ENCODE peak calls at places on chromosomes 6 and 20, in four cellular contexts. T is sigmoid colon, S is stomach, Z is foreskin keratinocyte. I is an unnamed sample.

GRCh38 chr6:57173886-57174510 is 1.9 kb downstream of the BAG2 start:
- DNase-seq in T (no peak), S (no peak), Z (peak), I (no peak)

GRCh38 chr6:46490425-46491200 is 636 bp downstream of the RCAN2 start:
- DNase-seq in T (peak), S (peak), Z (no peak), I (no peak)

GRCh38 chr6:154164397-154164796 is 125.4 kb downstream of the OPRM1 start:
- DNase-seq in S (no peak), Z (no peak), T (peak), I (no peak)

GRCh38 chr6:49551126-49551865 is 828 bp downstream of the C6orf141 start:
- DNase-seq in T (no peak), S (no peak), Z (no peak), I (no peak)

GRCh38 chr6:158037021-158037420 is 55.4 kb downstream of the SYNJ2 start:
- DNase-seq in T (peak), S (no peak), Z (no peak), I (peak)

GRCh38 chr6:151229401-151230276 is 10.1 kb upstream of the AKAP12 start:
- DNase-seq in T (no peak), S (no peak), Z (no peak), I (no peak)

GRCh38 chr6:154605207-154605877 is 94.9 kb upstream of the CNKSR3 start:
- DNase-seq in Z (no peak), S (no peak), T (no peak), I (no peak)

GRCh38 chr6:7139835-7140470 is 32.2 kb downstream of the RREB1 start:
- DNase-seq in S (no peak), T (no peak), Z (no peak), I (no peak)

GRCh38 chr6:73579851-73580246 is 59.0 kb upstream of the EEF1A1 start:
- DNase-seq in Z (no peak), T (no peak), S (peak), I (no peak)

GRCh38 chr6:158905277-158905676 is 86.1 kb upstream of the EZR start:
- DNase-seq in T (no peak), S (no peak), Z (no peak), I (no peak)

GRCh38 chr6:12890171-12890790 is 173.7 kb downstream of the PHACTR1 start:
- DNase-seq in Z (no peak), T (no peak), S (no peak), I (no peak)

GRCh38 chr6:45212976-45213375 is 115.2 kb upstream of the RUNX2 start:
- DNase-seq in T (no peak), Z (no peak), S (no peak), I (no peak)

GRCh38 chr6:43737272-43738081 is 32.5 kb upstream of the VEGFA start:
- DNase-seq in S (no peak), Z (peak), T (peak), I (no peak)

DNA sequence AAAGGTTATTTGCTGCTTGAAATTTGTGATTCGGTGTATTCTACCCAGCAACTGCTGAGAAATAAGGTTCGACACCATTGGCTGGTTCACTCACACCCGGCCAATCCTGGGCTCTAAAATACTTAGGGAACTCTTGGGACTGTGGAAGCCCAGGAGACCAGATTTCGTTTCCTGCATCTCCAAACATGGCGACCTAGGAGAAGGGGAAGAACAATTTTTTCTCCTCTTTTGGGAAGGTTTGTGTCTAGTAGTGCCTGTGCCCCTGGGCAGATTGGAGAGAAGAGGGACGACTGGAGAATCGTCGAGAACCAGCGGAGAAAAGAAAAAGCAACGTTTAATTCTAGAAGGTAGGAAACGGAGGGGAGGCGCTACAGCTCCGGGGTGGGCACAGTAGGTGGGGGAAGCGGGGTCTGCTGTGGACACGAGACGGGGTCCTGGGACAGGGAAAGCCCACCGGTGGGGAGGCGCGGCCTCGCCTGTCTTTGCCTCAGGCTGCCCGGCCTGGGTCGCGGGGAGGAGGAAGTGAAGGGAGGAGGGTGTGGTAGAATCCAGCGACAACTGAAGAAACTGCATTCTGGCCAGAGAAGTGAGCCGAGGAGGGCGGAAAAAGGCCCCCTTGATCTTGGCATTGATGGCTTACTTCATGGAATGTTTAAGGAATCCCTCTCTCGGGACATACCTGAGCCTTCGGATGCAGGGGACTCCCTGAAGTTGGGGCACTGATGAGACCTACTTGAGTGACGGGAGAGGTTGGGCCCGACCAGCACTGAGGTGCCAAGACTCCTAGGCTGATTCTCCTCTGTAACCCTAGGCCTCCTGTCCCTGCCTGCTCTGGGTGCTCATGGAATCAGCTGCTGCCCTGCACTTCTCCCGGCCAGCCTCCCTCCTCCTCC is at the start of gene BTN2A1:
- DNase-seq in T (peak), S (peak), Z (peak), I (no peak)
- TF ChIP-seq CTCF in T (no peak), S (no peak), Z (peak), I (peak)

GRCh38 chr6:108168501-108168979 is 2.7 kb downstream of the NR2E1 start:
- DNase-seq in Z (no peak), T (no peak), S (peak), I (no peak)
- TF ChIP-seq CTCF in Z (peak), T (no peak), S (no peak), I (peak)

DNA sequence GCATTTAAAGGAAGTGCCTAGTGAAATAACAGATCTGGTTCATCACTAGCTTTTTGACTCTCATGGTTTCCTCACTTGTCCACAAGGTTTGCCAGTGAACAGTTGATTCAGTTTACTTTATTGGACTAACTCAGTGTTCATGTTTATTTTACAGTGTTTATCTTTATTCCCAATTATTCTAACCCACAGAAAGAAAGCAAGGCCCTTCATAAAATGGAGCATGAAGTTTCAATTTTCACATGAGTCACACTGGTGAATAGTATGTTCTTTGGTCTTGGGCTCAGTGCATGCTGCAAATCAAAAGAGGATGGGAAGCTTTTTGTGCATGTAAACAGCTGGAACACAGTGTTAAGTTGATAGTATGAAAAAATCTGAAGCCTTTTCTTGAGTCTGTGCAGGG is 217.6 kb upstream of the HDDC2 start:
- DNase-seq in T (no peak), Z (no peak), S (no peak), I (no peak)
- TF ChIP-seq CTCF in T (no peak), Z (no peak), S (no peak), I (no peak)

GRCh38 chr6:16518265-16518664 is 243.0 kb downstream of the ATXN1 start:
- DNase-seq in Z (no peak), S (no peak), T (no peak), I (no peak)
- TF ChIP-seq CTCF in Z (no peak), S (no peak), T (no peak), I (no peak)

DNA sequence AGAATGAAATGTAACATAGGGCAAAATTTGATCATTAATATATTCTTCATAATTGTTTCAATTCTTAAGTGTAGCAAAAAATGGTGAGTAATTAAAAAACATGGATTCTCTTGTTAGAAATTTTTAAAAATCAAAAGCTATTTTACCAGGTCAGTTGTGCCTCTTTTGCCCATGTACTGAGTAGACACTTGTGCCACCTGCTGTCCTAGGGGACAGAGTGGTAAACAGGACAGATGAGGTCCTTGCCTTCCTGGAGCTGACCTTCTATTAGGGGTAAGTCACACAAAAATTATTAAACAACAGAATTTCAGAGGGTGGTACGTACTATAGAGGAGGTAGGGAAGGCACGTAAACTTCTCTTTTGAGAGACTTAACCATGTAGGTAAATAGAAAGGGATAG is 6.5 kb downstream of the RNF24 start:
- DNase-seq in T (no peak), S (no peak), Z (no peak), I (no peak)
- TF ChIP-seq CTCF in T (no peak), S (no peak), Z (no peak), I (no peak)

GRCh38 chr6:107611060-107611824 is 121.3 kb downstream of the SOBP start:
- DNase-seq in S (no peak), Z (no peak), T (no peak), I (no peak)
- TF ChIP-seq CTCF in S (no peak), Z (no peak), T (no peak), I (peak)

GRCh38 chr6:18684343-18684742 is 297.2 kb downstream of the RNF144B start:
- DNase-seq in S (no peak), Z (no peak), T (no peak), I (no peak)

GRCh38 chr6:18681828-18682503 is 294.8 kb downstream of the RNF144B start:
- DNase-seq in S (no peak), T (no peak), Z (no peak), I (no peak)

DNA sequence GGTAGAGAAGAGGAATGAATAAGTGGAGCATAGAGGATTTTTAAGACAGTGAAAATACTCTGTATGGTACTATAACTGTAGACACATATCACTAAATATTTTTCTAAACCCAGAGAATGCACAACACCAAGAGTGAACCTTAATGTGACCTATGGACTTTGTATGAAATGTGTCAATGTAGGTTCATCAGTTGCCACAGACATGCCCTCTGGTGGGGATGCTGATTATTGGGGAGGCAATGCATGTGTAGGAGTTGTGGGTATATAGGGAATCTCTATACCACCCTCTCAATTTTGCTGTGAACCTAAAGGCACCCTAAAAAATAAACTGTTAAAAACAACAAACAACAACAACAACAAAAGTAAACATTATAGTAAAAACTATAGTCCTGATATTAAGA is 293.7 kb downstream of the RNF144B start:
- DNase-seq in S (no peak), Z (no peak), T (no peak), I (no peak)
- TF ChIP-seq CTCF in S (no peak), Z (peak), T (no peak), I (peak)

GRCh38 chr20:51800132-51800721 is 2.1 kb downstream of the SALL4 start:
- DNase-seq in S (peak), Z (no peak), T (no peak), I (no peak)
- TF ChIP-seq CTCF in S (peak), Z (peak), T (peak), I (peak)

GRCh38 chr20:35604444-35604750 is 11.2 kb upstream of the SPAG4 start:
- DNase-seq in Z (no peak), S (peak), T (peak), I (peak)
- TF ChIP-seq CTCF in Z (peak), S (no peak), T (no peak), I (peak)